ENCODE peak calls at places on chromosomes 3 and 15, in nine cellular contexts. T is foreskin keratinocyte, D is activated T-helper 1 cell treated with Interleukin-2 at 50 U/mL for 16 hours, H is GM12891, X is T47D, E is cerebellar cortex, B is choroid plexus epithelial cell, A is T-cell, R is PC-3. N is an unnamed sample.

GRCh38 chr15:75321711-75322110 is 14.2 kb upstream of the COMMD4 start:
- DNase-seq in T (no peak), D (no peak), H (no peak), X (no peak), E (no peak), B (no peak), A (no peak), R (no peak), N (no peak)

GRCh38 chr3:89266074-89266473 is 158.7 kb downstream of the EPHA3 start:
- DNase-seq in T (no peak), D (no peak), H (no peak), X (peak), E (no peak), B (no peak), A (no peak), R (no peak), N (no peak)

GRCh38 chr3:39099242-39099641 is 8.2 kb downstream of the GORASP1 start:
- DNase-seq in T (no peak), D (no peak), H (no peak), X (no peak), E (no peak), B (no peak), A (no peak), R (no peak), N (no peak)

GRCh38 chr3:113018461-113019181 is 27.8 kb downstream of the GTPBP8 start:
- DNase-seq in T (no peak), D (no peak), H (no peak), X (no peak), E (no peak), B (peak), A (no peak), R (no peak), N (peak)

GRCh38 chr3:99846472-99846871 is 28.8 kb downstream of the CMSS1 start:
- DNase-seq in T (no peak), D (no peak), H (no peak), X (peak), E (no peak), B (peak), A (no peak), R (peak), N (peak)

GRCh38 chr3:67635257-67635656 is 19.2 kb downstream of the SUCLG2 start:
- DNase-seq in T (peak), D (no peak), H (no peak), X (no peak), E (no peak), B (peak), A (no peak), R (peak), N (peak)

GRCh38 chr3:57046120-57046519 is 14.3 kb upstream of the SPATA12 start:
- DNase-seq in T (no peak), D (no peak), H (no peak), X (no peak), E (no peak), B (no peak), A (no peak), R (no peak), N (no peak)

GRCh38 chr3:168531116-168531515 is 435.4 kb upstream of the GOLIM4 start:
- DNase-seq in T (no peak), D (no peak), H (no peak), X (no peak), E (no peak), B (no peak), A (no peak), R (no peak), N (no peak)

GRCh38 chr3:52393959-52394670 is 50.8 kb downstream of the SEMA3G start:
- DNase-seq in T (no peak), D (no peak), H (no peak), X (no peak), E (no peak), B (no peak), A (no peak), R (no peak), N (no peak)

GRCh38 chr15:70336425-70337009 is 238.8 kb upstream of the TLE3 start:
- DNase-seq in T (no peak), D (no peak), H (no peak), X (no peak), E (no peak), B (no peak), A (no peak), R (no peak), N (no peak)

GRCh38 chr3:185656321-185656840 is 70.3 kb downstream of the SENP2 start:
- DNase-seq in T (peak), D (no peak), H (no peak), X (no peak), E (no peak), B (peak), A (no peak), R (peak), N (peak)

GRCh38 chr3:106685751-106686150 is 691.5 kb upstream of the CCDC54 start:
- DNase-seq in T (no peak), D (no peak), H (no peak), X (no peak), E (no peak), B (no peak), A (no peak), R (peak), N (peak)